ENCODE peak calls at places on chromosomes 6 and 20, in six cellular contexts. K is H1, N is K562, U is WTC11, E is GM12878, T is HCT116. X is an unnamed sample.

GRCh38 chr20:40630723-40631631 is 58.1 kb downstream of the MAFB start:
- DNase-seq in N (no peak), K (no peak), E (no peak), T (no peak), U (no peak), X (no peak)

GRCh38 chr6:28633445-28634215 is 107.9 kb downstream of the GPX5 start:
- DNase-seq in N (no peak), E (no peak), T (no peak), U (peak; percentile 47), K (no peak), X (peak; percentile 45)

GRCh38 chr6:169981969-169982368 is 230.5 kb downstream of the ERMARD start:
- DNase-seq in N (no peak), T (no peak), K (no peak), U (no peak), E (no peak), X (no peak)

GRCh38 chr20:57471496-57472210 is 53.3 kb downstream of the CTCFL start:
- DNase-seq in T (no peak), U (no peak), K (no peak), N (no peak), E (no peak), X (no peak)

GRCh38 chr6:17099401-17100059 is 2.3 kb upstream of the STMND1 start:
- DNase-seq in U (no peak), E (no peak), N (no peak), K (no peak), T (no peak), X (no peak)

GRCh38 chr20:57702091-57702490 is 7.7 kb downstream of the PMEPA1 start:
- DNase-seq in N (no peak), E (no peak), T (no peak), K (no peak), U (no peak), X (no peak)

GRCh38 chr6:14924126-14925024 is 321.5 kb upstream of the JARID2 start:
- DNase-seq in E (no peak), U (peak; percentile 72), K (peak; percentile 62), T (no peak), N (no peak), X (no peak)

GRCh38 chr6:79421707-79422484 is 115.3 kb downstream of the LCA5 start:
- DNase-seq in E (peak; percentile 12), U (no peak), T (no peak), K (no peak), N (no peak), X (no peak)

GRCh38 chr6:163311830-163312229 is 102.7 kb upstream of the QKI start:
- DNase-seq in N (no peak), K (no peak), T (peak; percentile 16), E (no peak), U (no peak), X (no peak)

GRCh38 chr6:52539607-52540006 is 37.3 kb downstream of the TRAM2 start:
- DNase-seq in T (no peak), E (no peak), K (no peak), U (no peak), N (peak; percentile 29), X (no peak)

GRCh38 chr6:26531897-26532296 is 6.3 kb upstream of the HMGN4 start:
- DNase-seq in E (no peak), K (no peak), N (no peak), U (no peak), T (no peak), X (no peak)

GRCh38 chr20:31704225-31705119 is 18.2 kb downstream of the BCL2L1 start:
- DNase-seq in N (no peak), E (no peak), K (no peak), T (peak; percentile 93), U (peak; percentile 35), X (no peak)

GRCh38 chr6:74925683-74926082 is 280.2 kb downstream of the COL12A1 start:
- DNase-seq in U (no peak), K (no peak), T (no peak), N (no peak), E (no peak), X (no peak)

GRCh38 chr6:149884215-149884614 is 13.7 kb downstream of the RAET1E start:
- DNase-seq in N (no peak), K (peak; percentile 65), T (no peak), E (no peak), U (peak; percentile 63), X (no peak)

GRCh38 chr20:57968111-57968510 is 258.3 kb upstream of the PMEPA1 start:
- DNase-seq in T (no peak), K (no peak), N (no peak), U (no peak), E (no peak), X (no peak)

GRCh38 chr6:139230421-139230840 is 61.4 kb downstream of the TXLNB start:
- DNase-seq in T (no peak), N (no peak), U (no peak), E (no peak), K (no peak), X (no peak)

GRCh38 chr6:149320745-149321240 is 3.3 kb downstream of the TAB2 start:
- DNase-seq in K (no peak), U (no peak), N (no peak), T (no peak), E (no peak), X (no peak)

GRCh38 chr6:17861361-17861760 is 126.1 kb downstream of the KIF13A start:
- DNase-seq in E (no peak), U (no peak), N (no peak), T (no peak), K (no peak), X (no peak)

GRCh38 chr20:16620961-16621360 is 47.7 kb upstream of the KIF16B start:
- DNase-seq in T (no peak), E (no peak), U (no peak), N (no peak), K (no peak), X (no peak)

GRCh38 chr6:118680452-118681095 is 29.2 kb upstream of the CEP85L start:
- DNase-seq in K (no peak), T (no peak), U (no peak), E (no peak), N (no peak), X (no peak)

GRCh38 chr6:139597087-139597763 is 222.8 kb upstream of the CITED2 start:
- DNase-seq in U (no peak), T (no peak), E (no peak), N (no peak), K (no peak), X (no peak)

GRCh38 chr6:50124572-50124971 is 74.8 kb upstream of the DEFB112 start:
- DNase-seq in T (no peak), E (no peak), U (no peak), K (no peak), N (no peak), X (no peak)

GRCh38 chr6:6751615-6752014 is 163.1 kb downstream of the LY86 start:
- DNase-seq in K (no peak), E (no peak), N (peak; percentile 37), U (no peak), T (peak; percentile 39), X (no peak)

GRCh38 chr6:147675281-147675680 is 166.8 kb downstream of the SAMD5 start:
- DNase-seq in N (no peak), U (no peak), E (no peak), T (no peak), K (no peak), X (no peak)

GRCh38 chr6:69593706-69594105 is 203.1 kb downstream of the LMBRD1 start:
- DNase-seq in E (no peak), N (no peak), U (no peak), K (no peak), T (no peak), X (no peak)

GRCh38 chr20:61880706-61881105 is 185.0 kb downstream of the TAF4 start:
- DNase-seq in E (no peak), N (no peak), K (no peak), U (no peak), T (no peak), X (no peak)

GRCh38 chr6:36353411-36353915 is 16.8 kb upstream of the BNIP5 start:
- DNase-seq in U (no peak), N (no peak), E (no peak), T (no peak), K (no peak), X (no peak)

GRCh38 chr6:106536357-106536756 is 92.9 kb downstream of the RTN4IP1 start:
- DNase-seq in U (no peak), K (no peak), N (no peak), T (no peak), E (no peak), X (no peak)

GRCh38 chr6:710601-711571 is 17.9 kb upstream of the EXOC2 start:
- DNase-seq in U (peak; percentile 60), N (peak; percentile 24), K (peak; percentile 75), E (peak; percentile 66), T (no peak), X (peak; percentile 33)

GRCh38 chr20:57252559-57253162 is 13.8 kb downstream of the BMP7 start:
- DNase-seq in T (no peak), K (no peak), N (no peak), U (no peak), E (no peak), X (no peak)

GRCh38 chr6:30685157-30685976 is 1.1 kb downstream of the PPP1R18 start:
- DNase-seq in T (no peak), U (no peak), E (no peak), N (no peak), K (no peak), X (no peak)

GRCh38 chr20:24993337-24994185 is 1.0 kb upstream of the APMAP start:
- DNase-seq in U (no peak), N (no peak), T (no peak), K (peak; percentile 20), E (no peak), X (no peak)
- TF ChIP-seq SP1 in U (no peak), N (no peak), T (no peak), K (no peak), E (no peak), X (no peak)

GRCh38 chr20:22723659-22724058 is 139.3 kb upstream of the FOXA2 start:
- DNase-seq in T (no peak), U (no peak), E (no peak), K (no peak), N (no peak), X (no peak)
- TF ChIP-seq SP1 in T (no peak), U (no peak), E (no peak), K (no peak), N (no peak), X (no peak)

GRCh38 chr20:20697325-20697845 is 15.1 kb downstream of the RALGAPA2 start:
- DNase-seq in N (no peak), U (no peak), K (no peak), E (no peak), T (no peak), X (no peak)

GRCh38 chr20:20692587-20692986 is 19.9 kb downstream of the RALGAPA2 start:
- DNase-seq in T (no peak), N (no peak), E (no peak), U (no peak), K (no peak), X (no peak)

GRCh38 chr20:20699144-20699543 is 13.3 kb downstream of the RALGAPA2 start:
- DNase-seq in U (no peak), K (no peak), T (no peak), N (no peak), E (no peak), X (no peak)

GRCh38 chr20:20694591-20694990 is 17.9 kb downstream of the RALGAPA2 start:
- DNase-seq in E (no peak), U (no peak), T (no peak), N (no peak), K (no peak), X (no peak)

GRCh38 chr20:20695250-20695816 is 17.1 kb downstream of the RALGAPA2 start:
- DNase-seq in K (no peak), E (no peak), T (no peak), N (no peak), U (no peak), X (no peak)
- TF ChIP-seq SP1 in K (no peak), E (no peak), T (no peak), N (no peak), U (no peak), X (no peak)

GRCh38 chr20:49711331-49711987 is 2.2 kb downstream of the B4GALT5 start:
- DNase-seq in K (no peak), E (no peak), U (no peak), T (no peak), N (no peak), X (no peak)
- TF ChIP-seq SP1 in K (no peak), E (no peak), U (no peak), T (no peak), N (no peak), X (no peak)